ENCODE peak calls at places on chromosomes 4 and X, in five cellular contexts. U, K, A, J and P are unnamed samples.

GRCh38 chrX:139495324-139495723 is 35.2 kb upstream of the F9 start:
- DNase-seq in U (no peak), K (no peak), A (no peak), J (no peak), P (no peak)

GRCh38 chr4:123941306-123941705 is 544.7 kb downstream of the SPRY1 start:
- DNase-seq in U (peak), K (no peak), A (peak), J (no peak), P (no peak)

GRCh38 chrX:57453901-57454300 is 137.9 kb upstream of the ZXDB start:
- DNase-seq in U (no peak), K (no peak), A (peak), J (no peak), P (no peak)

GRCh38 chr4:112055100-112055499 is 90.2 kb upstream of the FAM241A start:
- DNase-seq in U (no peak), K (no peak), A (no peak), J (no peak), P (no peak)

GRCh38 chr4:8820178-8821102 is 51.2 kb downstream of the HMX1 start:
- DNase-seq in U (no peak), K (no peak), A (no peak), J (no peak), P (peak)

GRCh38 chr4:147117400-147117799 is 171.7 kb upstream of the TTC29 start:
- DNase-seq in U (peak), K (no peak), A (no peak), J (no peak), P (no peak)

GRCh38 chrX:29231800-29232199 is 644.6 kb downstream of the IL1RAPL1 start:
- DNase-seq in U (no peak), K (no peak), A (peak), J (no peak), P (no peak)

GRCh38 chrX:91311969-91312368 is 122.7 kb upstream of the PABPC5 start:
- DNase-seq in U (no peak), K (no peak), A (no peak), J (no peak), P (no peak)

GRCh38 chr4:42519803-42520417 is 122.6 kb downstream of the SHISA3 start:
- DNase-seq in U (peak), K (no peak), A (peak), J (no peak), P (no peak)

GRCh38 chr4:102781570-102781969 is 20.8 kb upstream of the MANBA start:
- DNase-seq in U (no peak), K (no peak), A (no peak), J (no peak), P (no peak)

GRCh38 chrX:115895678-115896329 is 274.7 kb upstream of the AGTR2 start:
- DNase-seq in U (no peak), K (no peak), A (no peak), J (no peak), P (no peak)

GRCh38 chr4:72701987-72702819 is 133.2 kb upstream of the ADAMTS3 start:
- DNase-seq in U (peak), K (no peak), A (peak), J (no peak), P (peak)

GRCh38 chr4:40719008-40719623 is 30.6 kb upstream of the NSUN7 start:
- DNase-seq in U (peak), K (no peak), A (peak), J (no peak), P (no peak)

GRCh38 chr4:95761441-95761840 is 78.5 kb upstream of the PDHA2 start:
- DNase-seq in U (peak), K (no peak), A (peak), J (no peak), P (no peak)

GRCh38 chr4:76809594-76810305 is 88.2 kb downstream of the SOWAHB start:
- DNase-seq in U (peak), K (no peak), A (peak), J (no peak), P (no peak)

GRCh38 chr4:7198440-7199128 is 6.2 kb downstream of the SORCS2 start:
- DNase-seq in U (no peak), K (no peak), A (no peak), J (no peak), P (no peak)

GRCh38 chrX:6446588-6446987 is 88.3 kb downstream of the VCX3A start:
- DNase-seq in U (no peak), K (no peak), A (no peak), J (no peak), P (no peak)

GRCh38 chr4:65083076-65083475 is 587.2 kb downstream of the EPHA5 start:
- DNase-seq in U (peak), K (no peak), A (no peak), J (peak), P (no peak)

GRCh38 chr4:121380448-121381147 is at the start of gene QRFPR:
- DNase-seq in U (peak), K (peak), A (no peak), J (no peak), P (peak)

GRCh38 chrX:133660356-133660755 is 245.1 kb upstream of the GPC4 start:
- DNase-seq in U (peak), K (no peak), A (peak), J (no peak), P (peak)

GRCh38 chr4:162350331-162350730 is 186.5 kb upstream of the FSTL5 start:
- DNase-seq in U (no peak), K (no peak), A (no peak), J (no peak), P (no peak)

GRCh38 chr4:68342139-68342538 is 7.8 kb downstream of the YTHDC1 start:
- DNase-seq in U (peak), K (no peak), A (peak), J (no peak), P (no peak)

GRCh38 chrX:153922286-153922573 is 3.8 kb downstream of the ARHGAP4 start:
- DNase-seq in U (no peak), K (no peak), A (no peak), J (no peak), P (no peak)

GRCh38 chrX:136214551-136214950 is 36.6 kb downstream of the MAP7D3 start:
- DNase-seq in U (peak), K (no peak), A (peak), J (no peak), P (no peak)

GRCh38 chr4:107265859-107266258 is 229.7 kb upstream of the DKK2 start:
- DNase-seq in U (no peak), K (no peak), A (no peak), J (no peak), P (no peak)

GRCh38 chr4:3661989-3662388 is 104.2 kb upstream of the ADRA2C start:
- DNase-seq in U (no peak), K (no peak), A (no peak), J (no peak), P (no peak)

GRCh38 chr4:56049428-56050212 is 100.9 kb downstream of the CEP135 start:
- DNase-seq in U (peak), K (no peak), A (no peak), J (no peak), P (peak)

GRCh38 chr4:119517361-119518229 is 111.0 kb downstream of the PDE5A start:
- DNase-seq in U (peak), K (no peak), A (peak), J (no peak), P (no peak)

GRCh38 chr4:138113819-138114415 is 128.2 kb downstream of the SLC7A11 start:
- DNase-seq in U (peak), K (no peak), A (peak), J (no peak), P (no peak)

DNA sequence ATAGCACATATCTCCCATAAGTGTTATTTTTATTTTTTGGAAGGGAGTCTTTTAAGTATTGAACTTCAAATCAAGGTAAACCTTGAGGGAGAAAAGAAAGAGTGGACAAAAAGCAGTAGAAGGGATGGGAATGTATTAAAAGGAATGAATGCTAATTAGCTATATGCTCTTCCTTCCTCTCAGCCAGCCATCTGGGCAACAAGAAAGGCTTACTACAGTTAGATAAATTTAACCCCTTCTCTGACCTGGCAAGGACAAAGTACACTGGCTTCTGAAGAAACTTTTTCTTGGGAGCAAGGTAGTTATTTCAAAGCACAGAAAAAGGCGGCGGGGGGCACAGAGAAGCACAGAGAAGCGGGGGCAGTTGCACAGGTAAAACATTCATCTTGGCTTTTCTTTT is 54.6 kb downstream of the GAB1 start:
- DNase-seq in U (no peak), K (no peak), A (no peak), J (no peak), P (no peak)
- H3K27ac ChIP-seq in U (no peak), K (peak), A (peak), J (no peak), P (no peak)

GRCh38 chr4:185726931-185727330 is 85.1 kb downstream of the SORBS2 start:
- DNase-seq in U (peak), K (no peak), A (no peak), J (no peak), P (no peak)
- H3K4me3 ChIP-seq in U (no peak), K (no peak), A (no peak), J (no peak), P (no peak)

DNA sequence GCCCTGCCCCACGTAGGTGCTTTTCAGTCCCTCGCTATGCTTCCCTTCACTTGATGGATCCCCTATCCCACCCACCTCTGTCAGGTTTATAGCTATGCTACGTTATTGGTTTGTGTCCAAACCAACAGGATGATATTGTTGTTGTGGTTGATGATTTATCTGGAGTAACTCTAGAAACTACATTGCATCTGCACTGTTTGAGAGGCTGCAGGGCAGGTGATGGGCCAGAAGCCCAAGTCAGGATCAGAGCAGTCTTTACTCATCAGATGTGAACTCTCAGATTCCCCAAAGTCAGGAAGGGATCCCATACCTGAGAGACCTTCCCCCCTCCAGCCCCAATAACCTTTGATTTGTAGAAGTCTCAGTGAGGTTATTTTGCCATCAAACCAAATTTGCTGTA is 34.7 kb downstream of the ARX start:
- DNase-seq in U (no peak), K (no peak), A (no peak), J (no peak), P (no peak)
- TF ChIP-seq CTCF in U (no peak), K (no peak), A (no peak), J (no peak), P (no peak)

GRCh38 chr4:25246680-25247611 is 13.1 kb downstream of the PI4K2B start:
- DNase-seq in U (no peak), K (no peak), A (no peak), J (no peak), P (no peak)

GRCh38 chr4:25253072-25253447 is 19.2 kb downstream of the PI4K2B start:
- DNase-seq in U (peak), K (no peak), A (peak), J (no peak), P (no peak)

DNA sequence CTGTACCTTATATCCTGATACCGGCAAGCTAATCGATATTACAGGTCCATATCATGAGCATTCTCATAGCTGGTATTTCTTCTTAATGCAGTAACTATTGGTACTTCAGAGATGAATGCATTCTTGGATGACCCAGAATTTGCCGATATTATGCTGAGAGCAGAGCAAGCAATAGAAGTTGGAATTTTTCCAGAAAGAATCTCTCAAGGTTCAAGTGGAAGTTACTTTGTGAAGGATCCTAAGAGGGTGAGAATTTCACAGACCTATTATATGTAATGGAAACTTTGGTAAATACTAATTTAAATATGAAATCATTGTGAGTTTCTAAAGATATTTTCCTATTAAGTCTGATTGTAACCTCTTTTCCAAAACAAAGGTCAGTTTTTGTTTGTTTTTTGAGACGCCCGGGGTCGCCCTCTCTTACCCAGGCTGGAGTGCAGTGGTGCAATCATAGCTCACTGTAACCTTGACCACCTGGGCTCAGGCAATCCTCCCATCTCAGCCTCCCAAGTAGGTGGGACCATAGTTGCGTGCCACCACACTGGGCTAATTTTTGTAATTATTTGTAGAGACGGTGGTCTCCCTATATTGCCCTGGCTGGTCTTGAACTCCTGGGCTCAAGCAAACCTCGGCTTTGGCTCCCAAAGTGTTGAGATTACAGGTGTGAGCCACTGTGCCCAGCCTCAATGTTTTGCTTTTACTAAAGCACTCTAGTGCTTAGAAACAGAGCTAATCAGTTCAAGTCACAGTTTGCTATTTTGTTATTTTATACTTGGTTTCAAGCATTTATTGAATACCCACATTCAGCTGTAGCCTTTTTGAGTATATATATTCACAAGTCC is 18.6 kb downstream of the PI4K2B start:
- DNase-seq in U (no peak), K (no peak), A (no peak), J (no peak), P (no peak)
- H3K27ac ChIP-seq in U (no peak), K (no peak), A (no peak), J (no peak), P (no peak)